ENCODE peak calls at places on chromosomes 2 and 18, in six cellular contexts. One of them, this sample, is unnamed.

GRCh38 chr2:33014268-33014667 is 67.5 kb downstream of the LTBP1 start:
- DNase-seq in AG04450: no peak
- DNase-seq in stomach: no peak
- DNase-seq in NT2/D1: no peak
- DNase-seq in HAP-1: no peak
- DNase-seq in H7: no peak
- DNase-seq in this sample: peak; percentile 37

GRCh38 chr2:62808554-62808953 is 103.0 kb downstream of the EHBP1 start:
- DNase-seq in AG04450: no peak
- DNase-seq in stomach: no peak
- DNase-seq in NT2/D1: no peak
- DNase-seq in HAP-1: no peak
- DNase-seq in H7: no peak
- DNase-seq in this sample: no peak

GRCh38 chr18:55778731-55779460 is 190.9 kb upstream of the TCF4 start:
- DNase-seq in AG04450: no peak
- DNase-seq in stomach: no peak
- DNase-seq in NT2/D1: no peak
- DNase-seq in HAP-1: no peak
- DNase-seq in H7: peak; percentile 29
- DNase-seq in this sample: no peak

GRCh38 chr18:37499008-37499407 is 66.6 kb downstream of the CELF4 start:
- DNase-seq in AG04450: no peak
- DNase-seq in stomach: no peak
- DNase-seq in NT2/D1: no peak
- DNase-seq in HAP-1: no peak
- DNase-seq in H7: no peak
- DNase-seq in this sample: no peak

GRCh38 chr2:130736487-130736886 is 7.6 kb downstream of the GPR148 start:
- DNase-seq in AG04450: no peak
- DNase-seq in stomach: no peak
- DNase-seq in NT2/D1: no peak
- DNase-seq in HAP-1: no peak
- DNase-seq in H7: no peak
- DNase-seq in this sample: no peak

GRCh38 chr2:105294844-105295481 is 34.6 kb downstream of the TGFBRAP1 start:
- DNase-seq in AG04450: peak; percentile 34
- DNase-seq in stomach: peak; percentile 72
- DNase-seq in NT2/D1: peak; percentile 74
- DNase-seq in HAP-1: peak; percentile 54
- DNase-seq in H7: peak; percentile 82
- DNase-seq in this sample: peak; percentile 79

GRCh38 chr2:145123606-145124005 is 603.7 kb upstream of the ZEB2 start:
- DNase-seq in AG04450: no peak
- DNase-seq in stomach: peak; percentile 26
- DNase-seq in NT2/D1: no peak
- DNase-seq in HAP-1: no peak
- DNase-seq in H7: no peak
- DNase-seq in this sample: peak; percentile 52

GRCh38 chr2:173881466-173881865 is 83.7 kb downstream of the SP3 start:
- DNase-seq in AG04450: no peak
- DNase-seq in stomach: no peak
- DNase-seq in NT2/D1: no peak
- DNase-seq in HAP-1: no peak
- DNase-seq in H7: no peak
- DNase-seq in this sample: peak; percentile 60

GRCh38 chr2:167059173-167059572 is 170.9 kb downstream of the XIRP2 start:
- DNase-seq in AG04450: no peak
- DNase-seq in stomach: no peak
- DNase-seq in NT2/D1: no peak
- DNase-seq in HAP-1: no peak
- DNase-seq in H7: no peak
- DNase-seq in this sample: no peak

GRCh38 chr2:15831150-15831549 is 109.2 kb upstream of the MYCN start:
- DNase-seq in AG04450: no peak
- DNase-seq in stomach: no peak
- DNase-seq in NT2/D1: no peak
- DNase-seq in HAP-1: no peak
- DNase-seq in H7: no peak
- DNase-seq in this sample: no peak

GRCh38 chr18:58878640-58879039 is 14.0 kb downstream of the ZNF532 start:
- DNase-seq in AG04450: no peak
- DNase-seq in stomach: no peak
- DNase-seq in NT2/D1: no peak
- DNase-seq in HAP-1: no peak
- DNase-seq in H7: no peak
- DNase-seq in this sample: no peak

GRCh38 chr2:82985572-82986197 is 1473.4 kb downstream of the SUCLG1 start:
- DNase-seq in AG04450: no peak
- DNase-seq in stomach: no peak
- DNase-seq in NT2/D1: no peak
- DNase-seq in HAP-1: no peak
- DNase-seq in H7: no peak
- DNase-seq in this sample: no peak

GRCh38 chr2:174835797-174836255 is 71.6 kb upstream of the CHRNA1 start:
- DNase-seq in AG04450: peak; percentile 86
- DNase-seq in stomach: no peak
- DNase-seq in NT2/D1: peak; percentile 78
- DNase-seq in HAP-1: peak; percentile 98
- DNase-seq in H7: no peak
- DNase-seq in this sample: peak; percentile 89

GRCh38 chr2:157238296-157238695 is 19.2 kb upstream of the GALNT5 start:
- DNase-seq in AG04450: no peak
- DNase-seq in stomach: no peak
- DNase-seq in NT2/D1: no peak
- DNase-seq in HAP-1: no peak
- DNase-seq in H7: no peak
- DNase-seq in this sample: no peak

GRCh38 chr2:143574069-143574468 is 444.9 kb downstream of the ARHGAP15 start:
- DNase-seq in AG04450: no peak
- DNase-seq in stomach: no peak
- DNase-seq in NT2/D1: no peak
- DNase-seq in HAP-1: no peak
- DNase-seq in H7: peak; percentile 2
- DNase-seq in this sample: no peak

GRCh38 chr2:34161546-34161945 is 562.4 kb upstream of the FAM98A start:
- DNase-seq in AG04450: no peak
- DNase-seq in stomach: no peak
- DNase-seq in NT2/D1: no peak
- DNase-seq in HAP-1: no peak
- DNase-seq in H7: no peak
- DNase-seq in this sample: no peak

GRCh38 chr18:60861575-60861974 is 471.7 kb upstream of the CDH20 start:
- DNase-seq in AG04450: no peak
- DNase-seq in stomach: no peak
- DNase-seq in NT2/D1: no peak
- DNase-seq in HAP-1: no peak
- DNase-seq in H7: no peak
- DNase-seq in this sample: no peak

GRCh38 chr2:54572636-54573531 is 116.8 kb downstream of the SPTBN1 start:
- DNase-seq in AG04450: no peak
- DNase-seq in stomach: no peak
- DNase-seq in NT2/D1: no peak
- DNase-seq in HAP-1: no peak
- DNase-seq in H7: no peak
- DNase-seq in this sample: peak; percentile 41

GRCh38 chr2:187500585-187501359 is 52.7 kb upstream of the CALCRL start:
- DNase-seq in AG04450: peak; percentile 27
- DNase-seq in stomach: no peak
- DNase-seq in NT2/D1: peak; percentile 30
- DNase-seq in HAP-1: no peak
- DNase-seq in H7: peak; percentile 4
- DNase-seq in this sample: peak; percentile 56

GRCh38 chr2:25981596-25982272 is 563 bp downstream of the KIF3C start:
- DNase-seq in AG04450: no peak
- DNase-seq in stomach: no peak
- DNase-seq in NT2/D1: no peak
- DNase-seq in HAP-1: peak; percentile 12
- DNase-seq in H7: peak; percentile 71
- DNase-seq in this sample: no peak

GRCh38 chr2:16390561-16390960 is 275.1 kb downstream of the CYRIA start:
- DNase-seq in AG04450: no peak
- DNase-seq in stomach: no peak
- DNase-seq in NT2/D1: no peak
- DNase-seq in HAP-1: no peak
- DNase-seq in H7: no peak
- DNase-seq in this sample: no peak

GRCh38 chr2:30656079-30656478 is 151.2 kb downstream of the CAPN13 start:
- DNase-seq in AG04450: no peak
- DNase-seq in stomach: no peak
- DNase-seq in NT2/D1: no peak
- DNase-seq in HAP-1: no peak
- DNase-seq in H7: no peak
- DNase-seq in this sample: peak; percentile 32

DNA sequence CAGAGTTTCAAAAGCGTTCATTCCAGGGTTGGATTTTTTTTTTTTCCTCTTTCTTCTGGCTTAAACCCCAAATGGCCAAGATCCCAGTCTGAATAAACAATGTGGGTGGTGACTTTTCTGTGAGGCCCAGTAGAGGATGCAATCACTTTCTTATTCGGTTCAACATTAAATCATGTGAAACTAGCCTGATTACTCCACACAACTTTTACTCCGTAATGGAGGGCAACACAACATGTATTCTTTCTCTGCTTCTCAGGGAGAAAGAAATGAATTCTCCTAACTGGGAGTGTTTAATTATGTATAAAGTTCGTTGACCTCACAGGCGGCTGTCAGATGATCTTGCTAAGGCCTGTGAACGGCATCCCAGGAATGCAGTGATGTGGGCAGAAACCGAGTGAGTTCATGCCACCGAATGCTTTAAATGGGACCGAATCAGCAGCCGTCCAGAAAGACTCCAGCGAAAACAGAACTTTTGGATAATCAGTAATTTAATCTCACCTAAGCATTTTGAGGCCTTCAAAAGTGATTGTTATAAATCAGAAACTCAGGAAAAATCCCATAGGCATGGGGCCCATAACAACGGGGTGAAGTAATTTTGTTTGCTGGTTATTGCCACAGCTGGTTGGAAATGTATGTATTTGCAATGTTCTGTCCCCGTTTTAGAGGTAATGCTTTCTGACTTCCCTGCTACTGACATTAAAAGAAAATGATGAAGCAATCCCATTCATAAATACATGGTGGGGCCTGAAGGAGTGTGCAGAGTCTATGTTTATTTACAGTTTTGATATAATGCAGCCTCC is 81.5 kb downstream of the BCL2 start:
- DNase-seq in AG04450: peak; percentile 61
- DNase-seq in stomach: no peak
- DNase-seq in NT2/D1: peak; percentile 46
- DNase-seq in HAP-1: peak; percentile 57
- DNase-seq in H7: peak; percentile 51
- DNase-seq in this sample: peak; percentile 89
- H3K4me3 ChIP-seq in AG04450: peak overlapping the region; percentile 35
- H3K4me3 ChIP-seq in stomach: no peak overlapping the region
- H3K4me3 ChIP-seq in NT2/D1: no peak overlapping the region
- H3K4me3 ChIP-seq in HAP-1: no peak overlapping the region
- H3K4me3 ChIP-seq in H7: no peak overlapping the region
- H3K4me3 ChIP-seq in this sample: peak overlapping the region; percentile 19

DNA sequence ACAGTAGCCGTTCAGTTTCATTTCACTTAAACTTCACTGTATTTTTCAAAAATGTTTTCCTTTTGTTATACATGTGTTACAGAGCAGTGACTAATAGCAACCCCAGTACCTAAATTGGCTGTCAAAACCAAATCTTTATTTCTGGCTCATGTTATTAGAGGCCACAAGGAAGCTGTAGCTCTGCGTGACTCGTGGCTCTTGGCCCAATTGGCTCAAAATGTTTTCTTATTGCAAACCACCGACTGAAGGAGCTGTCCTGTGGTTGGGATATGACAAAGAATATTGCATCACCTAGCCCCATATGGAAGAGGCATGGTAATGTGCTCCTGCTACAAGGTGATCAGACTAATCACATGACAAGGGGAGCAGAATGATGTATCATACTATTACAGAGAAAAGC is 1058.6 kb downstream of the CBLN2 start:
- DNase-seq in AG04450: no peak
- DNase-seq in stomach: no peak
- DNase-seq in NT2/D1: no peak
- DNase-seq in HAP-1: no peak
- DNase-seq in H7: no peak
- DNase-seq in this sample: peak; percentile 68
- H3K4me3 ChIP-seq in AG04450: no peak overlapping the region
- H3K4me3 ChIP-seq in stomach: no peak overlapping the region
- H3K4me3 ChIP-seq in NT2/D1: no peak overlapping the region
- H3K4me3 ChIP-seq in HAP-1: no peak overlapping the region
- H3K4me3 ChIP-seq in H7: no peak overlapping the region
- H3K4me3 ChIP-seq in this sample: no peak overlapping the region

GRCh38 chr2:137644689-137645088 is 319.6 kb upstream of the HNMT start:
- DNase-seq in AG04450: no peak
- DNase-seq in stomach: no peak
- DNase-seq in NT2/D1: no peak
- DNase-seq in HAP-1: no peak
- DNase-seq in H7: no peak
- DNase-seq in this sample: no peak

DNA sequence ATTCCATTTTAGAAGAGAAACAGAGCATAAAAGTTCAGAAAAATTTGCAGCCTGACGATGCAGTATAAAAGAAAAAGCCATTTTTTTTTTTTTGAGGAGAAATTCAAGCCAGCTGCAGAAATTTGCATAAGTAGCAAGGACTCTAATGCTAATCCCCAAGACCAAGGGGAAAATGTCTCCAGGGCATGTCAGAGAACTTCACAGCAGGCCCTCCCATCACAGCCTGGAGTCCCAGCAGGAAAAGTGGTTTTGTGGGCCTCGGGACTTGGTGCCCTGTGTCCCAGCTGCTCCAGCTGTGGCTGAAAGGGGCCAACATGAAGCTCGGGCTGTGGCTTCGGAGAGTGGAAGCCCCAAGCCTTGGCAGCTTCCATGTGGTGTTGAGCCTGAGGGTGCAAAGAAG is 325.3 kb upstream of the HNMT start:
- DNase-seq in AG04450: no peak
- DNase-seq in stomach: no peak
- DNase-seq in NT2/D1: peak; percentile 27
- DNase-seq in HAP-1: peak; percentile 69
- DNase-seq in H7: no peak
- DNase-seq in this sample: no peak
- H3K4me3 ChIP-seq in AG04450: no peak overlapping the region
- H3K4me3 ChIP-seq in stomach: no peak overlapping the region
- H3K4me3 ChIP-seq in NT2/D1: no peak overlapping the region
- H3K4me3 ChIP-seq in HAP-1: no peak overlapping the region
- H3K4me3 ChIP-seq in H7: no peak overlapping the region
- H3K4me3 ChIP-seq in this sample: no peak overlapping the region

GRCh38 chr18:52903858-52904257 is 563.9 kb downstream of the DCC start:
- DNase-seq in AG04450: no peak
- DNase-seq in stomach: peak; percentile 45
- DNase-seq in NT2/D1: peak; percentile 16
- DNase-seq in HAP-1: no peak
- DNase-seq in H7: peak; percentile 9
- DNase-seq in this sample: no peak

GRCh38 chr18:52902188-52902587 is 562.2 kb downstream of the DCC start:
- DNase-seq in AG04450: no peak
- DNase-seq in stomach: no peak
- DNase-seq in NT2/D1: no peak
- DNase-seq in HAP-1: no peak
- DNase-seq in H7: no peak
- DNase-seq in this sample: no peak

GRCh38 chr18:52907942-52908341 is 567.9 kb downstream of the DCC start:
- DNase-seq in AG04450: no peak
- DNase-seq in stomach: no peak
- DNase-seq in NT2/D1: no peak
- DNase-seq in HAP-1: no peak
- DNase-seq in H7: no peak
- DNase-seq in this sample: no peak

GRCh38 chr18:52907522-52907921 is 567.5 kb downstream of the DCC start:
- DNase-seq in AG04450: no peak
- DNase-seq in stomach: no peak
- DNase-seq in NT2/D1: peak; percentile 9
- DNase-seq in HAP-1: no peak
- DNase-seq in H7: no peak
- DNase-seq in this sample: peak; percentile 0
- H3K4me3 ChIP-seq in AG04450: no peak overlapping the region
- H3K4me3 ChIP-seq in stomach: no peak overlapping the region
- H3K4me3 ChIP-seq in NT2/D1: no peak overlapping the region
- H3K4me3 ChIP-seq in HAP-1: no peak overlapping the region
- H3K4me3 ChIP-seq in H7: no peak overlapping the region
- H3K4me3 ChIP-seq in this sample: no peak overlapping the region